ENCODE peak calls at places on chromosomes 13 and 19, in four cellular contexts. One of them, this sample, is unnamed.

GRCh38 chr13:77853701-77854100 is 64.9 kb downstream of the EDNRB start:
- DNase-seq in AG10803: no peak
- DNase-seq in cardiac fibroblast: no peak
- DNase-seq in H9: peak; percentile 59
- DNase-seq in this sample: no peak

GRCh38 chr13:33292712-33293111 is 7.2 kb upstream of the STARD13 start:
- DNase-seq in AG10803: no peak
- DNase-seq in cardiac fibroblast: no peak
- DNase-seq in H9: no peak
- DNase-seq in this sample: no peak

GRCh38 chr19:47179643-47180310 is 49.1 kb downstream of the SAE1 start:
- DNase-seq in AG10803: no peak
- DNase-seq in cardiac fibroblast: no peak
- DNase-seq in H9: no peak
- DNase-seq in this sample: no peak

GRCh38 chr13:112679381-112679780 is 10.5 kb upstream of the ATP11A start:
- DNase-seq in AG10803: no peak
- DNase-seq in cardiac fibroblast: no peak
- DNase-seq in H9: no peak
- DNase-seq in this sample: no peak

GRCh38 chr19:29292562-29292961 is 79.6 kb upstream of the UQCRFS1 start:
- DNase-seq in AG10803: no peak
- DNase-seq in cardiac fibroblast: no peak
- DNase-seq in H9: no peak
- DNase-seq in this sample: no peak

GRCh38 chr19:47331490-47331889 is 485 bp upstream of the C5AR2 start:
- DNase-seq in AG10803: no peak
- DNase-seq in cardiac fibroblast: no peak
- DNase-seq in H9: no peak
- DNase-seq in this sample: no peak

GRCh38 chr19:55391191-55391670 is 5.5 kb downstream of the RPL28 start:
- DNase-seq in AG10803: no peak
- DNase-seq in cardiac fibroblast: no peak
- DNase-seq in H9: no peak
- DNase-seq in this sample: no peak

GRCh38 chr13:66400292-66400691 is 829.8 kb downstream of the PCDH9 start:
- DNase-seq in AG10803: no peak
- DNase-seq in cardiac fibroblast: no peak
- DNase-seq in H9: no peak
- DNase-seq in this sample: no peak

GRCh38 chr19:1810439-1811160 is 1.5 kb downstream of the ATP8B3 start:
- DNase-seq in AG10803: no peak
- DNase-seq in cardiac fibroblast: no peak
- DNase-seq in H9: peak; percentile 26
- DNase-seq in this sample: no peak

GRCh38 chr19:34555447-34555846 is 73.9 kb downstream of the WTIP start:
- DNase-seq in AG10803: peak; percentile 3
- DNase-seq in cardiac fibroblast: peak; percentile 31
- DNase-seq in H9: peak; percentile 61
- DNase-seq in this sample: no peak

GRCh38 chr13:73369095-73369494 is 310.3 kb downstream of the KLF5 start:
- DNase-seq in AG10803: no peak
- DNase-seq in cardiac fibroblast: no peak
- DNase-seq in H9: no peak
- DNase-seq in this sample: no peak

GRCh38 chr13:96216543-96216942 is 126.6 kb downstream of the HS6ST3 start:
- DNase-seq in AG10803: no peak
- DNase-seq in cardiac fibroblast: no peak
- DNase-seq in H9: peak; percentile 36
- DNase-seq in this sample: no peak
- TF ChIP-seq CTCF in AG10803: no peak
- TF ChIP-seq CTCF in cardiac fibroblast: no peak
- TF ChIP-seq CTCF in H9: peak; percentile 55
- TF ChIP-seq CTCF in this sample: no peak

GRCh38 chr19:50719566-50719965 is at the start of gene SHANK1:
- DNase-seq in AG10803: peak; percentile 18
- DNase-seq in cardiac fibroblast: no peak
- DNase-seq in H9: peak; percentile 74
- DNase-seq in this sample: no peak

GRCh38 chr19:50722248-50723013 is 733 bp upstream of the CLEC11A start:
- DNase-seq in AG10803: peak; percentile 18
- DNase-seq in cardiac fibroblast: no peak
- DNase-seq in H9: no peak
- DNase-seq in this sample: no peak

GRCh38 chr19:50721441-50722137 is 1.6 kb upstream of the CLEC11A start:
- DNase-seq in AG10803: no peak
- DNase-seq in cardiac fibroblast: no peak
- DNase-seq in H9: no peak
- DNase-seq in this sample: no peak

GRCh38 chr19:50720181-50720920 is 749 bp upstream of the SHANK1 start:
- DNase-seq in AG10803: no peak
- DNase-seq in cardiac fibroblast: no peak
- DNase-seq in H9: no peak
- DNase-seq in this sample: no peak

GRCh38 chr19:50720921-50721291 is 1.3 kb upstream of the SHANK1 start:
- DNase-seq in AG10803: peak; percentile 74
- DNase-seq in cardiac fibroblast: peak; percentile 42
- DNase-seq in H9: no peak
- DNase-seq in this sample: no peak
- TF ChIP-seq CTCF in AG10803: peak; percentile 40
- TF ChIP-seq CTCF in cardiac fibroblast: no peak
- TF ChIP-seq CTCF in H9: peak; percentile 14
- TF ChIP-seq CTCF in this sample: no peak

GRCh38 chr19:19342086-19343015 is 21.7 kb downstream of the MAU2 start:
- DNase-seq in AG10803: peak; percentile 48
- DNase-seq in cardiac fibroblast: peak; percentile 66
- DNase-seq in H9: peak; percentile 92
- DNase-seq in this sample: peak; percentile 50
- TF ChIP-seq CTCF in AG10803: peak; percentile 73
- TF ChIP-seq CTCF in cardiac fibroblast: peak; percentile 93
- TF ChIP-seq CTCF in H9: peak; percentile 98
- TF ChIP-seq CTCF in this sample: peak; percentile 94

GRCh38 chr13:43797869-43798268 is 11.1 kb upstream of the ENOX1 start:
- DNase-seq in AG10803: peak; percentile 46
- DNase-seq in cardiac fibroblast: peak; percentile 36
- DNase-seq in H9: no peak
- DNase-seq in this sample: no peak
- TF ChIP-seq CTCF in AG10803: peak; percentile 43
- TF ChIP-seq CTCF in cardiac fibroblast: peak; percentile 11
- TF ChIP-seq CTCF in H9: no peak
- TF ChIP-seq CTCF in this sample: no peak

GRCh38 chr13:35953537-35954206 is 177.5 kb downstream of the DCLK1 start:
- DNase-seq in AG10803: peak; percentile 98
- DNase-seq in cardiac fibroblast: peak; percentile 98
- DNase-seq in H9: peak; percentile 75
- DNase-seq in this sample: peak; percentile 91
- TF ChIP-seq CTCF in AG10803: peak; percentile 84
- TF ChIP-seq CTCF in cardiac fibroblast: peak; percentile 74
- TF ChIP-seq CTCF in H9: peak; percentile 89
- TF ChIP-seq CTCF in this sample: peak; percentile 77